ENCODE peak calls at places on chromosomes 3 and 15, in nine cellular contexts. W is HCT116, A is fibroblast of pulmonary artery, I is fibroblast of mammary gland, D is BJ, F is DND-41, X is IMR-90, C is GM13976, Q is transverse colon. Y is an unnamed sample.

GRCh38 chr3:81218023-81218422 is 543.4 kb downstream of the GBE1 start:
- DNase-seq in W (no peak), A (peak; percentile 68), I (peak; percentile 31), D (no peak), F (no peak), X (no peak), C (no peak), Q (no peak), Y (peak; percentile 8)

GRCh38 chr3:150081084-150081483 is 110.4 kb upstream of the PFN2 start:
- DNase-seq in W (no peak), A (peak; percentile 57), I (peak; percentile 84), D (no peak), F (no peak), X (peak; percentile 88), C (no peak), Q (no peak), Y (peak; percentile 87)

GRCh38 chr15:63439536-63440264 is 58.1 kb upstream of the CA12 start:
- DNase-seq in W (no peak), A (no peak), I (peak; percentile 25), D (no peak), F (no peak), X (peak; percentile 65), C (no peak), Q (no peak), Y (peak; percentile 31)

GRCh38 chr3:120172070-120172469 is 77.8 kb upstream of the GSK3B start:
- DNase-seq in W (no peak), A (peak; percentile 73), I (peak; percentile 89), D (no peak), F (no peak), X (peak; percentile 79), C (no peak), Q (no peak), Y (peak; percentile 79)

GRCh38 chr15:67692573-67692972 is 132.7 kb upstream of the SKOR1 start:
- DNase-seq in W (no peak), A (no peak), I (no peak), D (no peak), F (no peak), X (no peak), C (no peak), Q (no peak), Y (no peak)

GRCh38 chr3:148943531-148944200 is 47.7 kb upstream of the GYG1 start:
- DNase-seq in W (peak; percentile 66), A (peak; percentile 90), I (peak; percentile 96), D (peak; percentile 77), F (peak; percentile 16), X (peak; percentile 85), C (peak; percentile 73), Q (no peak), Y (peak; percentile 90)

GRCh38 chr3:121431717-121432517 is 113.9 kb downstream of the POLQ start:
- DNase-seq in W (no peak), A (peak; percentile 56), I (peak; percentile 64), D (peak; percentile 3), F (peak; percentile 74), X (peak; percentile 59), C (peak; percentile 62), Q (peak; percentile 19), Y (peak; percentile 9)

GRCh38 chr15:78727561-78727960 is 83.7 kb downstream of the ADAMTS7 start:
- DNase-seq in W (no peak), A (peak; percentile 15), I (no peak), D (no peak), F (no peak), X (no peak), C (no peak), Q (no peak), Y (no peak)

GRCh38 chr3:45817788-45818523 is 21.6 kb upstream of the SLC6A20 start:
- DNase-seq in W (peak; percentile 96), A (peak; percentile 91), I (peak; percentile 98), D (peak; percentile 96), F (no peak), X (peak; percentile 99), C (no peak), Q (peak; percentile 31), Y (peak; percentile 91)

GRCh38 chr15:69825941-69826817 is 271.5 kb downstream of the TLE3 start:
- DNase-seq in W (no peak), A (no peak), I (no peak), D (no peak), F (no peak), X (no peak), C (no peak), Q (no peak), Y (no peak)

GRCh38 chr15:83210619-83211018 is 3.0 kb upstream of the HDGFL3 start:
- DNase-seq in W (no peak), A (peak; percentile 31), I (peak; percentile 92), D (no peak), F (no peak), X (no peak), C (no peak), Q (no peak), Y (no peak)

GRCh38 chr3:195892355-195893120 is 15.8 kb downstream of the TNK2 start:
- DNase-seq in W (no peak), A (peak; percentile 85), I (peak; percentile 64), D (no peak), F (no peak), X (peak; percentile 71), C (no peak), Q (peak; percentile 38), Y (peak; percentile 56)

GRCh38 chr3:156787926-156788663 is 38.1 kb upstream of the LEKR1 start:
- DNase-seq in W (peak; percentile 52), A (peak; percentile 90), I (peak; percentile 99), D (peak; percentile 90), F (no peak), X (peak; percentile 97), C (peak; percentile 32), Q (no peak), Y (peak; percentile 95)

GRCh38 chr3:134020135-134020680 is 9.5 kb downstream of the SLCO2A1 start:
- DNase-seq in W (no peak), A (no peak), I (no peak), D (no peak), F (no peak), X (no peak), C (no peak), Q (no peak), Y (no peak)

GRCh38 chr3:22835041-22835440 is 368.1 kb upstream of the UBE2E2 start:
- DNase-seq in W (no peak), A (peak; percentile 1), I (peak; percentile 8), D (no peak), F (no peak), X (no peak), C (no peak), Q (no peak), Y (no peak)

GRCh38 chr3:172513488-172513887 is 9.7 kb downstream of the TNFSF10 start:
- DNase-seq in W (no peak), A (peak; percentile 93), I (no peak), D (no peak), F (no peak), X (peak; percentile 79), C (no peak), Q (no peak), Y (no peak)

GRCh38 chr15:49926731-49927130 is 192.3 kb downstream of the ATP8B4 start:
- DNase-seq in W (no peak), A (no peak), I (no peak), D (no peak), F (no peak), X (no peak), C (no peak), Q (no peak), Y (no peak)

GRCh38 chr3:142828703-142829304 is 60.1 kb downstream of the PCOLCE2 start:
- DNase-seq in W (peak; percentile 68), A (peak; percentile 87), I (peak; percentile 79), D (no peak), F (peak; percentile 75), X (peak; percentile 70), C (peak; percentile 74), Q (peak; percentile 83), Y (peak; percentile 63)

GRCh38 chr3:118641608-118642007 is 393.0 kb downstream of the IGSF11 start:
- DNase-seq in W (no peak), A (no peak), I (no peak), D (no peak), F (peak; percentile 29), X (no peak), C (no peak), Q (no peak), Y (no peak)

GRCh38 chr15:90232196-90232595 is 1.5 kb downstream of the CIB1 start:
- DNase-seq in W (no peak), A (no peak), I (peak; percentile 15), D (no peak), F (no peak), X (no peak), C (peak; percentile 37), Q (no peak), Y (no peak)

GRCh38 chr3:124397088-124397487 is 333.2 kb upstream of the UMPS start:
- DNase-seq in W (no peak), A (no peak), I (no peak), D (no peak), F (no peak), X (no peak), C (no peak), Q (no peak), Y (no peak)

GRCh38 chr3:160577551-160578195 is 12.3 kb upstream of the KPNA4 start:
- DNase-seq in W (peak; percentile 23), A (peak; percentile 34), I (peak; percentile 42), D (no peak), F (no peak), X (peak; percentile 21), C (no peak), Q (no peak), Y (peak; percentile 15)
- TF ChIP-seq CTCF in W (peak; percentile 61), A (peak; percentile 16), I (peak; percentile 17), D (no peak), F (peak; percentile 28), X (peak; percentile 12), C (peak; percentile 9), Q (no peak), Y (peak; percentile 39)

GRCh38 chr3:42957573-42957972 is 21.5 kb upstream of the GASK1A start:
- DNase-seq in W (no peak), A (no peak), I (no peak), D (no peak), F (no peak), X (no peak), C (no peak), Q (no peak), Y (no peak)
- TF ChIP-seq CTCF in W (peak; percentile 44), A (peak; percentile 3), I (peak; percentile 14), D (no peak), F (peak; percentile 11), X (no peak), C (no peak), Q (no peak), Y (peak; percentile 11)

GRCh38 chr3:11643212-11644087 is at the start of gene VGLL4:
- DNase-seq in W (peak; percentile 46), A (peak; percentile 96), I (peak; percentile 85), D (peak; percentile 43), F (peak; percentile 94), X (peak; percentile 94), C (peak; percentile 77), Q (peak; percentile 86), Y (peak; percentile 78)
- TF ChIP-seq CTCF in W (no peak), A (peak; percentile 11), I (peak; percentile 3), D (peak; percentile 20), F (peak; percentile 39), X (peak; percentile 23), C (no peak), Q (no peak), Y (peak; percentile 24)

DNA sequence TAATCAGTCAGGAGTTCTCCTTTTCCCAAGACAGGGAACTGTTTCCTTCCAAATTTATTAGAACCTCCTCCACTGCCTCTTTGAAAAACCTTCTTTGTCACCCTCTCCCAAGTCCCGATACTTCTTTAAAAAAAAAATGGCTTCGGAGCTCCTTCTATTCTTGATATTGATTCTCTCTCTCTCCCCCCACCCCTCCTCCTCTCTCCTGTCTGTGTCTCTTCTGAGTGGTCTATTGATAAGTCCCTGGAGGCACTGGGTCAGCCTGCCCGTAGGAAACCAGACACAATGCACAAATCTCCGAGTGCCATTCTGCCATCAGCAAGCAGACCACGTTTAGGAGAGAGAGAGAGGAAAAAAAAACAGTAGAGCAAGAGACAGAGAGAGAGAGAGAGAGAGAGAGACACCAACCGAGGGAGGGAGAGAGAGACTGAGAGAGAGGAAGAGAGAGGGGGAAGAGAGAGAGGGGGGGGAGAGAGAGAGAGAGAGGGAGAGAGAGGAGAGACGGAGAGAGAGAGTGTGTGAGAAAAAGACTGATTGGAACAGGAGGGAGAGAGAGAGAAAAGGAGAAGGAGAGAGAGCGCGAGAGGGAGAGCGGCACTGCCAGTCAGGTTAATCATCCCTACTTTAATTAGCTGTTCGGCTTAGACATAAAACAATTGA is 160.9 kb downstream of the TIGIT start:
- DNase-seq in W (no peak), A (peak; percentile 28), I (peak; percentile 34), D (no peak), F (no peak), X (no peak), C (no peak), Q (no peak), Y (no peak)
- TF ChIP-seq CTCF in W (no peak), A (no peak), I (no peak), D (no peak), F (no peak), X (no peak), C (no peak), Q (no peak), Y (no peak)